ENCODE peak calls at places on chromosomes 4 and X, in ten cellular contexts. One of them, this sample, is unnamed.

GRCh38 chrX:120450163-120450562 is 18.9 kb downstream of the LAMP2 start:
- DNase-seq in fibroblast of mammary gland: no peak
- DNase-seq in endothelial cell: no peak
- DNase-seq in psoas muscle: no peak
- DNase-seq in tibial nerve: no peak
- DNase-seq in transverse colon: no peak
- DNase-seq in upper lobe of left lung: no peak
- DNase-seq in uterus: no peak
- DNase-seq in GM12865: peak; percentile 11
- DNase-seq in MCF 10A: peak; percentile 32
- DNase-seq in this sample: no peak

GRCh38 chrX:102787283-102787682 is 66.7 kb downstream of the GPRASP3 start:
- DNase-seq in fibroblast of mammary gland: no peak
- DNase-seq in endothelial cell: no peak
- DNase-seq in psoas muscle: no peak
- DNase-seq in tibial nerve: no peak
- DNase-seq in transverse colon: no peak
- DNase-seq in upper lobe of left lung: no peak
- DNase-seq in uterus: no peak
- DNase-seq in GM12865: no peak
- DNase-seq in MCF 10A: no peak
- DNase-seq in this sample: no peak

GRCh38 chr4:20127626-20128025 is 124.1 kb upstream of the SLIT2 start:
- DNase-seq in fibroblast of mammary gland: peak; percentile 53
- DNase-seq in endothelial cell: no peak
- DNase-seq in psoas muscle: no peak
- DNase-seq in tibial nerve: no peak
- DNase-seq in transverse colon: no peak
- DNase-seq in upper lobe of left lung: no peak
- DNase-seq in uterus: no peak
- DNase-seq in GM12865: no peak
- DNase-seq in MCF 10A: no peak
- DNase-seq in this sample: no peak

GRCh38 chr4:73788411-73788810 is 48.0 kb downstream of the CXCL8 start:
- DNase-seq in fibroblast of mammary gland: no peak
- DNase-seq in endothelial cell: no peak
- DNase-seq in psoas muscle: no peak
- DNase-seq in tibial nerve: no peak
- DNase-seq in transverse colon: no peak
- DNase-seq in upper lobe of left lung: no peak
- DNase-seq in uterus: no peak
- DNase-seq in GM12865: no peak
- DNase-seq in MCF 10A: no peak
- DNase-seq in this sample: no peak

GRCh38 chr4:123107444-123108252 is 185.3 kb upstream of the NUDT6 start:
- DNase-seq in fibroblast of mammary gland: no peak
- DNase-seq in endothelial cell: no peak
- DNase-seq in psoas muscle: no peak
- DNase-seq in tibial nerve: no peak
- DNase-seq in transverse colon: no peak
- DNase-seq in upper lobe of left lung: no peak
- DNase-seq in uterus: no peak
- DNase-seq in GM12865: no peak
- DNase-seq in MCF 10A: no peak
- DNase-seq in this sample: no peak

GRCh38 chr4:34964613-34965012 is 1279.7 kb downstream of the ARAP2 start:
- DNase-seq in fibroblast of mammary gland: no peak
- DNase-seq in endothelial cell: no peak
- DNase-seq in psoas muscle: no peak
- DNase-seq in tibial nerve: no peak
- DNase-seq in transverse colon: no peak
- DNase-seq in upper lobe of left lung: no peak
- DNase-seq in uterus: no peak
- DNase-seq in GM12865: no peak
- DNase-seq in MCF 10A: no peak
- DNase-seq in this sample: no peak

GRCh38 chr4:184471872-184472539 is 2.3 kb downstream of the IRF2 start:
- DNase-seq in fibroblast of mammary gland: peak; percentile 37
- DNase-seq in endothelial cell: no peak
- DNase-seq in psoas muscle: no peak
- DNase-seq in tibial nerve: no peak
- DNase-seq in transverse colon: peak; percentile 43
- DNase-seq in upper lobe of left lung: peak; percentile 29
- DNase-seq in uterus: no peak
- DNase-seq in GM12865: peak; percentile 85
- DNase-seq in MCF 10A: no peak
- DNase-seq in this sample: no peak

GRCh38 chr4:99947190-99947578 is 766 bp upstream of the DNAJB14 start:
- DNase-seq in fibroblast of mammary gland: no peak
- DNase-seq in endothelial cell: no peak
- DNase-seq in psoas muscle: no peak
- DNase-seq in tibial nerve: no peak
- DNase-seq in transverse colon: no peak
- DNase-seq in upper lobe of left lung: no peak
- DNase-seq in uterus: no peak
- DNase-seq in GM12865: no peak
- DNase-seq in MCF 10A: no peak
- DNase-seq in this sample: no peak

GRCh38 chrX:10677490-10677889 is 57.1 kb upstream of the MID1 start:
- DNase-seq in fibroblast of mammary gland: peak; percentile 16
- DNase-seq in endothelial cell: no peak
- DNase-seq in psoas muscle: peak; percentile 14
- DNase-seq in tibial nerve: no peak
- DNase-seq in transverse colon: no peak
- DNase-seq in upper lobe of left lung: no peak
- DNase-seq in uterus: peak; percentile 34
- DNase-seq in GM12865: no peak
- DNase-seq in MCF 10A: no peak
- DNase-seq in this sample: no peak

GRCh38 chr4:44916406-44916805 is 190.1 kb upstream of the GNPDA2 start:
- DNase-seq in fibroblast of mammary gland: peak; percentile 62
- DNase-seq in endothelial cell: no peak
- DNase-seq in psoas muscle: no peak
- DNase-seq in tibial nerve: no peak
- DNase-seq in transverse colon: no peak
- DNase-seq in upper lobe of left lung: no peak
- DNase-seq in uterus: no peak
- DNase-seq in GM12865: peak; percentile 5
- DNase-seq in MCF 10A: peak; percentile 63
- DNase-seq in this sample: no peak

GRCh38 chr4:109184421-109184956 is 118.0 kb downstream of the COL25A1 start:
- DNase-seq in fibroblast of mammary gland: no peak
- DNase-seq in endothelial cell: no peak
- DNase-seq in psoas muscle: no peak
- DNase-seq in tibial nerve: no peak
- DNase-seq in transverse colon: no peak
- DNase-seq in upper lobe of left lung: no peak
- DNase-seq in uterus: no peak
- DNase-seq in GM12865: no peak
- DNase-seq in MCF 10A: no peak
- DNase-seq in this sample: no peak

GRCh38 chrX:152658302-152658701 is 20.6 kb downstream of the GABRQ start:
- DNase-seq in fibroblast of mammary gland: no peak
- DNase-seq in endothelial cell: peak; percentile 25
- DNase-seq in psoas muscle: no peak
- DNase-seq in tibial nerve: no peak
- DNase-seq in transverse colon: no peak
- DNase-seq in upper lobe of left lung: no peak
- DNase-seq in uterus: no peak
- DNase-seq in GM12865: no peak
- DNase-seq in MCF 10A: no peak
- DNase-seq in this sample: no peak

GRCh38 chrX:133638285-133638684 is 223.0 kb upstream of the GPC4 start:
- DNase-seq in fibroblast of mammary gland: peak; percentile 46
- DNase-seq in endothelial cell: no peak
- DNase-seq in psoas muscle: no peak
- DNase-seq in tibial nerve: no peak
- DNase-seq in transverse colon: no peak
- DNase-seq in upper lobe of left lung: no peak
- DNase-seq in uterus: no peak
- DNase-seq in GM12865: no peak
- DNase-seq in MCF 10A: peak; percentile 67
- DNase-seq in this sample: no peak

GRCh38 chr4:138090145-138090917 is 151.8 kb downstream of the SLC7A11 start:
- DNase-seq in fibroblast of mammary gland: peak; percentile 84
- DNase-seq in endothelial cell: peak; percentile 67
- DNase-seq in psoas muscle: peak; percentile 15
- DNase-seq in tibial nerve: peak; percentile 15
- DNase-seq in transverse colon: peak; percentile 49
- DNase-seq in upper lobe of left lung: peak; percentile 40
- DNase-seq in uterus: peak; percentile 42
- DNase-seq in GM12865: peak; percentile 67
- DNase-seq in MCF 10A: peak; percentile 90
- DNase-seq in this sample: no peak

GRCh38 chr4:138087181-138087714 is 154.9 kb downstream of the SLC7A11 start:
- DNase-seq in fibroblast of mammary gland: no peak
- DNase-seq in endothelial cell: no peak
- DNase-seq in psoas muscle: no peak
- DNase-seq in tibial nerve: no peak
- DNase-seq in transverse colon: no peak
- DNase-seq in upper lobe of left lung: no peak
- DNase-seq in uterus: no peak
- DNase-seq in GM12865: no peak
- DNase-seq in MCF 10A: no peak
- DNase-seq in this sample: no peak

GRCh38 chr4:138086471-138086870 is 155.7 kb downstream of the SLC7A11 start:
- DNase-seq in fibroblast of mammary gland: no peak
- DNase-seq in endothelial cell: no peak
- DNase-seq in psoas muscle: no peak
- DNase-seq in tibial nerve: no peak
- DNase-seq in transverse colon: no peak
- DNase-seq in upper lobe of left lung: no peak
- DNase-seq in uterus: no peak
- DNase-seq in GM12865: no peak
- DNase-seq in MCF 10A: no peak
- DNase-seq in this sample: no peak

GRCh38 chr4:138088449-138089208 is 153.5 kb downstream of the SLC7A11 start:
- DNase-seq in fibroblast of mammary gland: no peak
- DNase-seq in endothelial cell: no peak
- DNase-seq in psoas muscle: no peak
- DNase-seq in tibial nerve: no peak
- DNase-seq in transverse colon: no peak
- DNase-seq in upper lobe of left lung: no peak
- DNase-seq in uterus: no peak
- DNase-seq in GM12865: no peak
- DNase-seq in MCF 10A: no peak
- DNase-seq in this sample: no peak

DNA sequence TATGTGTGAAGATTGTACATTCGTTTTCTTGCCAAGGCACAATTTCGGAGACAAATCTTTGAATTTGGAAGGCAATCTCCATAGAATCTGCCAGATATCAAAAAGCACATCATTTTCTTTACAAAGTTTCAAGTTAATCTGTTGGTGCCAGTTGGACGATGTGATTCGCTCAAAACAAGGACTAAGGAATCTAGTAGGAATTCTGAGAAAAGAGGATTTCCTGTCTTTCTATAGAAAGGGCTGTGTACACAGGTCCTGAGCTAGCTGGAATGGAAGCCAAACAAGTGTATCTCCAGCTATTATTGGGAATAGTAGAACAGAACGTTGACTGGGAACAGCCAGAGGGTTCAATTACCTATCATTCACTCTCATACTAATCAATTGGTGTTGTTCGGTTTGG is 156.2 kb downstream of the SLC7A11 start:
- DNase-seq in fibroblast of mammary gland: no peak
- DNase-seq in endothelial cell: no peak
- DNase-seq in psoas muscle: no peak
- DNase-seq in tibial nerve: no peak
- DNase-seq in transverse colon: no peak
- DNase-seq in upper lobe of left lung: no peak
- DNase-seq in uterus: no peak
- DNase-seq in GM12865: no peak
- DNase-seq in MCF 10A: no peak
- DNase-seq in this sample: no peak
- TF ChIP-seq CTCF in fibroblast of mammary gland: no peak
- TF ChIP-seq CTCF in endothelial cell: no peak
- TF ChIP-seq CTCF in psoas muscle: no peak
- TF ChIP-seq CTCF in tibial nerve: no peak
- TF ChIP-seq CTCF in transverse colon: no peak
- TF ChIP-seq CTCF in upper lobe of left lung: no peak
- TF ChIP-seq CTCF in uterus: no peak
- TF ChIP-seq CTCF in GM12865: no peak
- TF ChIP-seq CTCF in MCF 10A: no peak
- TF ChIP-seq CTCF in this sample: no peak

GRCh38 chrX:1748408-1748807 is 133.5 kb downstream of the ASMT start:
- DNase-seq in fibroblast of mammary gland: no peak
- DNase-seq in endothelial cell: no peak
- DNase-seq in psoas muscle: no peak
- DNase-seq in tibial nerve: no peak
- DNase-seq in transverse colon: no peak
- DNase-seq in upper lobe of left lung: no peak
- DNase-seq in uterus: no peak
- DNase-seq in GM12865: no peak
- DNase-seq in MCF 10A: no peak
- DNase-seq in this sample: no peak
- TF ChIP-seq CTCF in fibroblast of mammary gland: no peak
- TF ChIP-seq CTCF in endothelial cell: no peak
- TF ChIP-seq CTCF in psoas muscle: no peak
- TF ChIP-seq CTCF in tibial nerve: no peak
- TF ChIP-seq CTCF in transverse colon: no peak
- TF ChIP-seq CTCF in upper lobe of left lung: no peak
- TF ChIP-seq CTCF in uterus: no peak
- TF ChIP-seq CTCF in GM12865: no peak
- TF ChIP-seq CTCF in MCF 10A: no peak
- TF ChIP-seq CTCF in this sample: no peak

GRCh38 chr4:108172231-108172779 is 3.6 kb upstream of the LEF1 start:
- DNase-seq in fibroblast of mammary gland: no peak
- DNase-seq in endothelial cell: peak; percentile 77
- DNase-seq in psoas muscle: no peak
- DNase-seq in tibial nerve: no peak
- DNase-seq in transverse colon: peak; percentile 26
- DNase-seq in upper lobe of left lung: no peak
- DNase-seq in uterus: no peak
- DNase-seq in GM12865: peak; percentile 72
- DNase-seq in MCF 10A: no peak
- DNase-seq in this sample: no peak
- TF ChIP-seq CTCF in fibroblast of mammary gland: no peak
- TF ChIP-seq CTCF in endothelial cell: no peak
- TF ChIP-seq CTCF in psoas muscle: no peak
- TF ChIP-seq CTCF in tibial nerve: peak; percentile 40
- TF ChIP-seq CTCF in transverse colon: peak; percentile 9
- TF ChIP-seq CTCF in upper lobe of left lung: no peak
- TF ChIP-seq CTCF in uterus: no peak
- TF ChIP-seq CTCF in GM12865: peak; percentile 46
- TF ChIP-seq CTCF in MCF 10A: no peak
- TF ChIP-seq CTCF in this sample: no peak

GRCh38 chrX:149949743-149950436 is 11.6 kb upstream of the EOLA2 start:
- DNase-seq in fibroblast of mammary gland: no peak
- DNase-seq in endothelial cell: no peak
- DNase-seq in psoas muscle: no peak
- DNase-seq in tibial nerve: no peak
- DNase-seq in transverse colon: no peak
- DNase-seq in upper lobe of left lung: no peak
- DNase-seq in uterus: no peak
- DNase-seq in GM12865: no peak
- DNase-seq in MCF 10A: no peak
- DNase-seq in this sample: no peak

GRCh38 chrX:149948001-149948400 is 9.7 kb upstream of the EOLA2 start:
- DNase-seq in fibroblast of mammary gland: no peak
- DNase-seq in endothelial cell: no peak
- DNase-seq in psoas muscle: no peak
- DNase-seq in tibial nerve: no peak
- DNase-seq in transverse colon: no peak
- DNase-seq in upper lobe of left lung: no peak
- DNase-seq in uterus: no peak
- DNase-seq in GM12865: no peak
- DNase-seq in MCF 10A: no peak
- DNase-seq in this sample: no peak

GRCh38 chrX:149950681-149951080 is 12.4 kb upstream of the EOLA2 start:
- DNase-seq in fibroblast of mammary gland: peak; percentile 69
- DNase-seq in endothelial cell: no peak
- DNase-seq in psoas muscle: no peak
- DNase-seq in tibial nerve: no peak
- DNase-seq in transverse colon: no peak
- DNase-seq in upper lobe of left lung: no peak
- DNase-seq in uterus: no peak
- DNase-seq in GM12865: peak; percentile 21
- DNase-seq in MCF 10A: peak; percentile 65
- DNase-seq in this sample: no peak
- TF ChIP-seq CTCF in fibroblast of mammary gland: peak; percentile 56
- TF ChIP-seq CTCF in endothelial cell: peak; percentile 25
- TF ChIP-seq CTCF in psoas muscle: peak; percentile 41
- TF ChIP-seq CTCF in tibial nerve: peak; percentile 47
- TF ChIP-seq CTCF in transverse colon: peak; percentile 20
- TF ChIP-seq CTCF in upper lobe of left lung: peak; percentile 32
- TF ChIP-seq CTCF in uterus: no peak
- TF ChIP-seq CTCF in GM12865: no peak
- TF ChIP-seq CTCF in MCF 10A: peak; percentile 56
- TF ChIP-seq CTCF in this sample: peak; percentile 11

This sample was measured in esophagus squamous epithelium.